ENCODE peak calls at places on chromosomes 3 and 15, in seven cellular contexts. One of them, this sample, is unnamed.

GRCh38 chr3:187051066-187051465 is 88.2 kb downstream of the RPL39L start:
- DNase-seq in H9: no peak
- DNase-seq in HL-60: no peak
- DNase-seq in Peyer's patch: no peak
- DNase-seq in thoracic aorta: no peak
- DNase-seq in breast epithelium: no peak
- DNase-seq in mesenchymal stem cell: no peak
- DNase-seq in this sample: no peak

GRCh38 chr3:177490626-177491025 is 293.3 kb upstream of the TBL1XR1 start:
- DNase-seq in thoracic aorta: no peak
- DNase-seq in H9: no peak
- DNase-seq in mesenchymal stem cell: no peak
- DNase-seq in Peyer's patch: no peak
- DNase-seq in HL-60: no peak
- DNase-seq in breast epithelium: no peak
- DNase-seq in this sample: no peak

GRCh38 chr3:172918568-172919296 is 168.2 kb downstream of the ECT2 start:
- DNase-seq in breast epithelium: no peak
- DNase-seq in HL-60: no peak
- DNase-seq in H9: no peak
- DNase-seq in mesenchymal stem cell: no peak
- DNase-seq in thoracic aorta: no peak
- DNase-seq in Peyer's patch: no peak
- DNase-seq in this sample: no peak

GRCh38 chr3:13880811-13881156 is 913 bp upstream of the WNT7A start:
- DNase-seq in Peyer's patch: no peak
- DNase-seq in breast epithelium: no peak
- DNase-seq in thoracic aorta: no peak
- DNase-seq in mesenchymal stem cell: no peak
- DNase-seq in H9: no peak
- DNase-seq in HL-60: no peak
- DNase-seq in this sample: no peak

GRCh38 chr15:89363770-89364169 is 29.1 kb upstream of the POLG start:
- DNase-seq in H9: no peak
- DNase-seq in mesenchymal stem cell: no peak
- DNase-seq in HL-60: no peak
- DNase-seq in thoracic aorta: no peak
- DNase-seq in Peyer's patch: no peak
- DNase-seq in breast epithelium: no peak
- DNase-seq in this sample: no peak

GRCh38 chr3:38138347-38139190 is at the start of gene MYD88:
- DNase-seq in breast epithelium: peak; percentile 62
- DNase-seq in thoracic aorta: peak; percentile 45
- DNase-seq in HL-60: no peak
- DNase-seq in mesenchymal stem cell: peak; percentile 80
- DNase-seq in H9: peak; percentile 79
- DNase-seq in Peyer's patch: peak; percentile 92
- DNase-seq in this sample: peak; percentile 39

GRCh38 chr3:173660645-173661299 is 263.2 kb downstream of the NLGN1 start:
- DNase-seq in H9: no peak
- DNase-seq in mesenchymal stem cell: peak; percentile 44
- DNase-seq in thoracic aorta: no peak
- DNase-seq in breast epithelium: no peak
- DNase-seq in HL-60: no peak
- DNase-seq in Peyer's patch: no peak
- DNase-seq in this sample: peak; percentile 83

GRCh38 chr3:128497305-128498126 is 4.5 kb upstream of the GATA2 start:
- DNase-seq in H9: peak; percentile 92
- DNase-seq in Peyer's patch: peak; percentile 77
- DNase-seq in HL-60: peak; percentile 47
- DNase-seq in thoracic aorta: no peak
- DNase-seq in mesenchymal stem cell: peak; percentile 58
- DNase-seq in breast epithelium: no peak
- DNase-seq in this sample: no peak

GRCh38 chr15:75720787-75721461 is 8.3 kb upstream of the CSPG4 start:
- DNase-seq in mesenchymal stem cell: peak; percentile 30
- DNase-seq in H9: peak; percentile 76
- DNase-seq in breast epithelium: peak; percentile 60
- DNase-seq in HL-60: no peak
- DNase-seq in Peyer's patch: peak; percentile 92
- DNase-seq in thoracic aorta: no peak
- DNase-seq in this sample: peak; percentile 43

GRCh38 chr15:25184356-25185155 is 229.8 kb downstream of the SNRPN start:
- DNase-seq in H9: no peak
- DNase-seq in thoracic aorta: no peak
- DNase-seq in mesenchymal stem cell: no peak
- DNase-seq in breast epithelium: no peak
- DNase-seq in HL-60: no peak
- DNase-seq in Peyer's patch: peak; percentile 10
- DNase-seq in this sample: no peak

GRCh38 chr3:78255403-78255802 is 1215.5 kb downstream of the ROBO2 start:
- DNase-seq in thoracic aorta: no peak
- DNase-seq in HL-60: no peak
- DNase-seq in Peyer's patch: no peak
- DNase-seq in mesenchymal stem cell: peak; percentile 81
- DNase-seq in H9: no peak
- DNase-seq in breast epithelium: no peak
- DNase-seq in this sample: peak; percentile 73

GRCh38 chr3:190728574-190729246 is 133.8 kb downstream of the GMNC start:
- DNase-seq in breast epithelium: no peak
- DNase-seq in mesenchymal stem cell: peak; percentile 4
- DNase-seq in thoracic aorta: no peak
- DNase-seq in H9: no peak
- DNase-seq in HL-60: peak; percentile 7
- DNase-seq in Peyer's patch: no peak
- DNase-seq in this sample: no peak

GRCh38 chr15:73991260-73991659 is 835 bp downstream of the STOML1 start:
- DNase-seq in HL-60: no peak
- DNase-seq in H9: no peak
- DNase-seq in breast epithelium: no peak
- DNase-seq in mesenchymal stem cell: peak; percentile 45
- DNase-seq in thoracic aorta: peak; percentile 40
- DNase-seq in Peyer's patch: no peak
- DNase-seq in this sample: no peak

GRCh38 chr3:129809297-129809696 is 84.2 kb downstream of the TMCC1 start:
- DNase-seq in mesenchymal stem cell: no peak
- DNase-seq in breast epithelium: no peak
- DNase-seq in HL-60: no peak
- DNase-seq in Peyer's patch: no peak
- DNase-seq in H9: no peak
- DNase-seq in thoracic aorta: no peak
- DNase-seq in this sample: no peak

GRCh38 chr3:39137991-39138803 is 15.2 kb downstream of the CSRNP1 start:
- DNase-seq in mesenchymal stem cell: peak; percentile 53
- DNase-seq in breast epithelium: no peak
- DNase-seq in Peyer's patch: no peak
- DNase-seq in thoracic aorta: no peak
- DNase-seq in H9: peak; percentile 20
- DNase-seq in HL-60: no peak
- DNase-seq in this sample: no peak

GRCh38 chr3:42755681-42756578 is 17.1 kb downstream of the CCDC13 start:
- DNase-seq in thoracic aorta: no peak
- DNase-seq in HL-60: no peak
- DNase-seq in H9: peak; percentile 71
- DNase-seq in Peyer's patch: peak; percentile 74
- DNase-seq in mesenchymal stem cell: peak; percentile 23
- DNase-seq in breast epithelium: no peak
- DNase-seq in this sample: no peak

GRCh38 chr15:34514251-34514760 is 69.1 kb downstream of the GOLGA8B start:
- DNase-seq in HL-60: peak; percentile 16
- DNase-seq in thoracic aorta: no peak
- DNase-seq in breast epithelium: no peak
- DNase-seq in mesenchymal stem cell: peak; percentile 30
- DNase-seq in H9: no peak
- DNase-seq in Peyer's patch: peak; percentile 56
- DNase-seq in this sample: no peak

GRCh38 chr3:138331143-138331894 is 1.7 kb upstream of the NME9 start:
- DNase-seq in thoracic aorta: no peak
- DNase-seq in breast epithelium: no peak
- DNase-seq in H9: no peak
- DNase-seq in Peyer's patch: no peak
- DNase-seq in HL-60: no peak
- DNase-seq in mesenchymal stem cell: peak; percentile 30
- DNase-seq in this sample: no peak

GRCh38 chr15:73329501-73330200 is 39.1 kb downstream of the HCN4 start:
- DNase-seq in HL-60: no peak
- DNase-seq in Peyer's patch: peak; percentile 46
- DNase-seq in H9: no peak
- DNase-seq in mesenchymal stem cell: no peak
- DNase-seq in thoracic aorta: no peak
- DNase-seq in breast epithelium: no peak
- DNase-seq in this sample: no peak

GRCh38 chr3:45272411-45272810 is 46.3 kb upstream of the TMEM158 start:
- DNase-seq in Peyer's patch: no peak
- DNase-seq in mesenchymal stem cell: no peak
- DNase-seq in breast epithelium: no peak
- DNase-seq in H9: no peak
- DNase-seq in thoracic aorta: no peak
- DNase-seq in HL-60: no peak
- DNase-seq in this sample: no peak

GRCh38 chr15:27328616-27329015 is 357.6 kb downstream of the GABRG3 start:
- DNase-seq in HL-60: no peak
- DNase-seq in H9: no peak
- DNase-seq in Peyer's patch: no peak
- DNase-seq in thoracic aorta: no peak
- DNase-seq in mesenchymal stem cell: no peak
- DNase-seq in breast epithelium: no peak
- DNase-seq in this sample: no peak

DNA sequence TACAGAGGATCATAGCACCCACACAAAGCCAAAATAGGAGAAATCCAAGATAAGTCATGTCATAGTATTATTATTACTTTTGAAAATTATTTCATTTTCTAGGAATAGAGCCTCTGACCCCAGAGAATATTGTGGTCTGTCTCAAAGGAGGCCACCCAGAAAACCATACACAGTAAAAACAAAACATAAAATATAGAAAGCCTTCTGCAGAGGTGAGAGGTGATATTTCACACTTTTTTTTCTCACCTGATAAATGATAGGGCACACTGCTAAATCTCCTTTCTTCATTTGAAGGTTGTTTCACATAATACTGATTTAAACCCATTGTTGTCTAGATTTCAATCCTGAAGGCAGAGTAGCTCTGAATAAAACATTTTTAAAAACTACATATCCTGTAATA is 7.0 kb upstream of the CMC1 start:
- DNase-seq in breast epithelium: no peak
- DNase-seq in mesenchymal stem cell: no peak
- DNase-seq in H9: no peak
- DNase-seq in thoracic aorta: no peak
- DNase-seq in HL-60: no peak
- DNase-seq in Peyer's patch: no peak
- DNase-seq in this sample: no peak
- H3K27ac ChIP-seq in breast epithelium: no peak overlapping the region
- H3K27ac ChIP-seq in mesenchymal stem cell: no peak overlapping the region
- H3K27ac ChIP-seq in H9: no peak overlapping the region
- H3K27ac ChIP-seq in thoracic aorta: no peak overlapping the region
- H3K27ac ChIP-seq in HL-60: no peak overlapping the region
- H3K27ac ChIP-seq in Peyer's patch: no peak overlapping the region
- H3K27ac ChIP-seq in this sample: no peak overlapping the region

GRCh38 chr3:11584570-11584969 is 59.1 kb downstream of the VGLL4 start:
- DNase-seq in H9: no peak
- DNase-seq in Peyer's patch: no peak
- DNase-seq in HL-60: no peak
- DNase-seq in thoracic aorta: no peak
- DNase-seq in breast epithelium: no peak
- DNase-seq in mesenchymal stem cell: no peak
- DNase-seq in this sample: no peak

GRCh38 chr3:11583226-11583625 is 60.5 kb downstream of the VGLL4 start:
- DNase-seq in thoracic aorta: no peak
- DNase-seq in breast epithelium: no peak
- DNase-seq in mesenchymal stem cell: peak; percentile 44
- DNase-seq in HL-60: no peak
- DNase-seq in H9: no peak
- DNase-seq in Peyer's patch: no peak
- DNase-seq in this sample: no peak

GRCh38 chr3:11582123-11582968 is 61.4 kb downstream of the VGLL4 start:
- DNase-seq in mesenchymal stem cell: peak; percentile 79
- DNase-seq in breast epithelium: peak; percentile 79
- DNase-seq in Peyer's patch: no peak
- DNase-seq in H9: peak; percentile 61
- DNase-seq in thoracic aorta: no peak
- DNase-seq in HL-60: no peak
- DNase-seq in this sample: peak; percentile 90

GRCh38 chr3:11581237-11582122 is 62.2 kb downstream of the VGLL4 start:
- DNase-seq in thoracic aorta: no peak
- DNase-seq in breast epithelium: peak; percentile 54
- DNase-seq in Peyer's patch: no peak
- DNase-seq in mesenchymal stem cell: no peak
- DNase-seq in H9: no peak
- DNase-seq in HL-60: no peak
- DNase-seq in this sample: no peak

DNA sequence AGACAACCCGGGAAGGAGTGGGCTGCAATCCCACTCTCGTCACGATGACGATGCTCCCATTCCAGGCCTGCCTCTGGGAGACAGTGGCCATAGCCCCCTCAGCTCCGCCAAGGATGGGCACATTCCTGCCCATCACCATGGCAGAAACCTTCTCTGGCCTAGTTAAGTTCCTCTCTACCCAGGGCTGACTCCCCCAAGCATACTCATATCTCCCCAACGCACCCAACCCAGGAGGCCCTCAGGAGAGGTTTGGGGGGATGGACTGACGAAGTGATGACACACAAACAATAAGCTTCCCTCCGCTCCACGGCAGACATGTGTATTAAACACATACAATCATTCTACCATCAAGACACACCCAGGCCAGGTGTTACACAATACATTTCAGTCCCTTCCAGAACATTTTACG is 60.1 kb downstream of the VGLL4 start:
- DNase-seq in HL-60: no peak
- DNase-seq in thoracic aorta: no peak
- DNase-seq in H9: no peak
- DNase-seq in breast epithelium: no peak
- DNase-seq in mesenchymal stem cell: no peak
- DNase-seq in Peyer's patch: no peak
- DNase-seq in this sample: peak; percentile 50
- H3K27ac ChIP-seq in HL-60: no peak overlapping the region
- H3K27ac ChIP-seq in thoracic aorta: peak overlapping the region; percentile 43
- H3K27ac ChIP-seq in H9: no peak overlapping the region
- H3K27ac ChIP-seq in breast epithelium: peak overlapping the region; percentile 82
- H3K27ac ChIP-seq in mesenchymal stem cell: no peak overlapping the region
- H3K27ac ChIP-seq in Peyer's patch: peak overlapping the region; percentile 30
- H3K27ac ChIP-seq in this sample: peak overlapping the region; percentile 77

GRCh38 chr3:54307616-54308180 is 185.3 kb downstream of the CACNA2D3 start:
- DNase-seq in HL-60: no peak
- DNase-seq in mesenchymal stem cell: no peak
- DNase-seq in Peyer's patch: no peak
- DNase-seq in H9: no peak
- DNase-seq in breast epithelium: no peak
- DNase-seq in thoracic aorta: no peak
- DNase-seq in this sample: peak; percentile 47
- H3K27ac ChIP-seq in HL-60: no peak overlapping the region
- H3K27ac ChIP-seq in mesenchymal stem cell: no peak overlapping the region
- H3K27ac ChIP-seq in Peyer's patch: no peak overlapping the region
- H3K27ac ChIP-seq in H9: no peak overlapping the region
- H3K27ac ChIP-seq in breast epithelium: no peak overlapping the region
- H3K27ac ChIP-seq in thoracic aorta: no peak overlapping the region
- H3K27ac ChIP-seq in this sample: no peak overlapping the region

GRCh38 chr3:96813134-96813819 is 1.1 kb upstream of the EPHA6 start:
- DNase-seq in breast epithelium: peak; percentile 45
- DNase-seq in H9: peak; percentile 90
- DNase-seq in thoracic aorta: no peak
- DNase-seq in HL-60: peak; percentile 2
- DNase-seq in mesenchymal stem cell: peak; percentile 63
- DNase-seq in Peyer's patch: peak; percentile 68
- DNase-seq in this sample: peak; percentile 31

GRCh38 chr3:96813820-96814580 is 394 bp upstream of the EPHA6 start:
- DNase-seq in HL-60: no peak
- DNase-seq in mesenchymal stem cell: peak; percentile 54
- DNase-seq in breast epithelium: no peak
- DNase-seq in thoracic aorta: no peak
- DNase-seq in H9: peak; percentile 56
- DNase-seq in Peyer's patch: no peak
- DNase-seq in this sample: peak; percentile 36

GRCh38 chr3:96814581-96815567 is at the start of gene EPHA6:
- DNase-seq in HL-60: no peak
- DNase-seq in mesenchymal stem cell: no peak
- DNase-seq in H9: peak; percentile 35
- DNase-seq in Peyer's patch: no peak
- DNase-seq in breast epithelium: no peak
- DNase-seq in thoracic aorta: no peak
- DNase-seq in this sample: no peak
- H3K27ac ChIP-seq in HL-60: no peak within 1 kb of the TSS
- H3K27ac ChIP-seq in mesenchymal stem cell: no peak within 1 kb of the TSS
- H3K27ac ChIP-seq in H9: no peak within 1 kb of the TSS
- H3K27ac ChIP-seq in Peyer's patch: peak within 1 kb of the TSS; percentile 65
- H3K27ac ChIP-seq in breast epithelium: no peak within 1 kb of the TSS
- H3K27ac ChIP-seq in thoracic aorta: peak within 1 kb of the TSS; percentile 43
- H3K27ac ChIP-seq in this sample: no peak within 1 kb of the TSS